ENCODE peak calls at places on chromosomes 6 and 20, in seven cellular contexts. One of them, this sample, is unnamed.

GRCh38 chr6:122381494-122382083 is 17.9 kb upstream of the HSF2 start:
- DNase-seq in activated T-cell treated with anti-CD3 and anti-CD28 coated beads, Interleukin-2, amount 50 U/mL, for 72 hours: peak
- DNase-seq in Daoy: peak
- DNase-seq in transverse colon: peak
- DNase-seq in stimulated activated CD8-positive, alpha-beta memory T cell treated with anti-CD3 and anti-CD28 coated beads, Interleukin-15, amount 100 ng/mL, for 24 hours: peak
- DNase-seq in SK-N-DZ: peak
- DNase-seq in AG08395: peak
- DNase-seq in this sample: peak

GRCh38 chr20:35618372-35619131 is 2.9 kb downstream of the SPAG4 start:
- DNase-seq in activated T-cell treated with anti-CD3 and anti-CD28 coated beads, Interleukin-2, amount 50 U/mL, for 72 hours: peak
- DNase-seq in Daoy: peak
- DNase-seq in transverse colon: no peak
- DNase-seq in stimulated activated CD8-positive, alpha-beta memory T cell treated with anti-CD3 and anti-CD28 coated beads, Interleukin-15, amount 100 ng/mL, for 24 hours: no peak
- DNase-seq in SK-N-DZ: peak
- DNase-seq in AG08395: peak
- DNase-seq in this sample: no peak

GRCh38 chr6:3869284-3869631 is 20.1 kb downstream of the FAM50B start:
- DNase-seq in activated T-cell treated with anti-CD3 and anti-CD28 coated beads, Interleukin-2, amount 50 U/mL, for 72 hours: no peak
- DNase-seq in Daoy: no peak
- DNase-seq in transverse colon: no peak
- DNase-seq in stimulated activated CD8-positive, alpha-beta memory T cell treated with anti-CD3 and anti-CD28 coated beads, Interleukin-15, amount 100 ng/mL, for 24 hours: no peak
- DNase-seq in SK-N-DZ: no peak
- DNase-seq in AG08395: no peak
- DNase-seq in this sample: no peak

GRCh38 chr20:20765696-20766095 is 53.3 kb upstream of the RALGAPA2 start:
- DNase-seq in activated T-cell treated with anti-CD3 and anti-CD28 coated beads, Interleukin-2, amount 50 U/mL, for 72 hours: no peak
- DNase-seq in Daoy: no peak
- DNase-seq in transverse colon: no peak
- DNase-seq in stimulated activated CD8-positive, alpha-beta memory T cell treated with anti-CD3 and anti-CD28 coated beads, Interleukin-15, amount 100 ng/mL, for 24 hours: no peak
- DNase-seq in SK-N-DZ: no peak
- DNase-seq in AG08395: no peak
- DNase-seq in this sample: no peak

GRCh38 chr6:147347882-147348214 is 143.6 kb downstream of the STXBP5 start:
- DNase-seq in activated T-cell treated with anti-CD3 and anti-CD28 coated beads, Interleukin-2, amount 50 U/mL, for 72 hours: no peak
- DNase-seq in Daoy: no peak
- DNase-seq in transverse colon: no peak
- DNase-seq in stimulated activated CD8-positive, alpha-beta memory T cell treated with anti-CD3 and anti-CD28 coated beads, Interleukin-15, amount 100 ng/mL, for 24 hours: no peak
- DNase-seq in SK-N-DZ: no peak
- DNase-seq in AG08395: no peak
- DNase-seq in this sample: no peak

GRCh38 chr6:122872311-122872710 is 83.3 kb downstream of the SMPDL3A start:
- DNase-seq in activated T-cell treated with anti-CD3 and anti-CD28 coated beads, Interleukin-2, amount 50 U/mL, for 72 hours: no peak
- DNase-seq in Daoy: no peak
- DNase-seq in transverse colon: no peak
- DNase-seq in stimulated activated CD8-positive, alpha-beta memory T cell treated with anti-CD3 and anti-CD28 coated beads, Interleukin-15, amount 100 ng/mL, for 24 hours: no peak
- DNase-seq in SK-N-DZ: no peak
- DNase-seq in AG08395: no peak
- DNase-seq in this sample: no peak

GRCh38 chr20:20292472-20292871 is 75.4 kb upstream of the INSM1 start:
- DNase-seq in activated T-cell treated with anti-CD3 and anti-CD28 coated beads, Interleukin-2, amount 50 U/mL, for 72 hours: no peak
- DNase-seq in Daoy: peak
- DNase-seq in transverse colon: no peak
- DNase-seq in stimulated activated CD8-positive, alpha-beta memory T cell treated with anti-CD3 and anti-CD28 coated beads, Interleukin-15, amount 100 ng/mL, for 24 hours: no peak
- DNase-seq in SK-N-DZ: no peak
- DNase-seq in AG08395: no peak
- DNase-seq in this sample: no peak

GRCh38 chr6:88380083-88380482 is 213.9 kb upstream of the CNR1 start:
- DNase-seq in activated T-cell treated with anti-CD3 and anti-CD28 coated beads, Interleukin-2, amount 50 U/mL, for 72 hours: no peak
- DNase-seq in Daoy: peak
- DNase-seq in transverse colon: no peak
- DNase-seq in stimulated activated CD8-positive, alpha-beta memory T cell treated with anti-CD3 and anti-CD28 coated beads, Interleukin-15, amount 100 ng/mL, for 24 hours: no peak
- DNase-seq in SK-N-DZ: no peak
- DNase-seq in AG08395: peak
- DNase-seq in this sample: peak

GRCh38 chr20:58661298-58662141 is 10.4 kb downstream of the STX16 start:
- DNase-seq in activated T-cell treated with anti-CD3 and anti-CD28 coated beads, Interleukin-2, amount 50 U/mL, for 72 hours: peak
- DNase-seq in Daoy: no peak
- DNase-seq in transverse colon: no peak
- DNase-seq in stimulated activated CD8-positive, alpha-beta memory T cell treated with anti-CD3 and anti-CD28 coated beads, Interleukin-15, amount 100 ng/mL, for 24 hours: no peak
- DNase-seq in SK-N-DZ: no peak
- DNase-seq in AG08395: no peak
- DNase-seq in this sample: no peak

GRCh38 chr6:12160350-12160749 is 129.8 kb upstream of the EDN1 start:
- DNase-seq in activated T-cell treated with anti-CD3 and anti-CD28 coated beads, Interleukin-2, amount 50 U/mL, for 72 hours: no peak
- DNase-seq in Daoy: no peak
- DNase-seq in transverse colon: no peak
- DNase-seq in stimulated activated CD8-positive, alpha-beta memory T cell treated with anti-CD3 and anti-CD28 coated beads, Interleukin-15, amount 100 ng/mL, for 24 hours: no peak
- DNase-seq in SK-N-DZ: no peak
- DNase-seq in AG08395: peak
- DNase-seq in this sample: peak

GRCh38 chr20:8344106-8344505 is 212.0 kb downstream of the PLCB1 start:
- DNase-seq in activated T-cell treated with anti-CD3 and anti-CD28 coated beads, Interleukin-2, amount 50 U/mL, for 72 hours: no peak
- DNase-seq in Daoy: no peak
- DNase-seq in transverse colon: no peak
- DNase-seq in stimulated activated CD8-positive, alpha-beta memory T cell treated with anti-CD3 and anti-CD28 coated beads, Interleukin-15, amount 100 ng/mL, for 24 hours: no peak
- DNase-seq in SK-N-DZ: no peak
- DNase-seq in AG08395: no peak
- DNase-seq in this sample: no peak

GRCh38 chr6:31214516-31214915 is 44.0 kb upstream of the POU5F1 start:
- DNase-seq in activated T-cell treated with anti-CD3 and anti-CD28 coated beads, Interleukin-2, amount 50 U/mL, for 72 hours: no peak
- DNase-seq in Daoy: no peak
- DNase-seq in transverse colon: no peak
- DNase-seq in stimulated activated CD8-positive, alpha-beta memory T cell treated with anti-CD3 and anti-CD28 coated beads, Interleukin-15, amount 100 ng/mL, for 24 hours: no peak
- DNase-seq in SK-N-DZ: no peak
- DNase-seq in AG08395: no peak
- DNase-seq in this sample: peak

GRCh38 chr6:150490586-150490985 is 109.1 kb upstream of the PLEKHG1 start:
- DNase-seq in activated T-cell treated with anti-CD3 and anti-CD28 coated beads, Interleukin-2, amount 50 U/mL, for 72 hours: no peak
- DNase-seq in Daoy: peak
- DNase-seq in transverse colon: no peak
- DNase-seq in stimulated activated CD8-positive, alpha-beta memory T cell treated with anti-CD3 and anti-CD28 coated beads, Interleukin-15, amount 100 ng/mL, for 24 hours: no peak
- DNase-seq in SK-N-DZ: no peak
- DNase-seq in AG08395: no peak
- DNase-seq in this sample: no peak

GRCh38 chr6:26215200-26216014 is 128.2 kb downstream of the HFE start:
- DNase-seq in activated T-cell treated with anti-CD3 and anti-CD28 coated beads, Interleukin-2, amount 50 U/mL, for 72 hours: peak
- DNase-seq in Daoy: no peak
- DNase-seq in transverse colon: no peak
- DNase-seq in stimulated activated CD8-positive, alpha-beta memory T cell treated with anti-CD3 and anti-CD28 coated beads, Interleukin-15, amount 100 ng/mL, for 24 hours: no peak
- DNase-seq in SK-N-DZ: peak
- DNase-seq in AG08395: no peak
- DNase-seq in this sample: no peak

GRCh38 chr20:8228315-8228714 is 96.2 kb downstream of the PLCB1 start:
- DNase-seq in activated T-cell treated with anti-CD3 and anti-CD28 coated beads, Interleukin-2, amount 50 U/mL, for 72 hours: no peak
- DNase-seq in Daoy: no peak
- DNase-seq in transverse colon: no peak
- DNase-seq in stimulated activated CD8-positive, alpha-beta memory T cell treated with anti-CD3 and anti-CD28 coated beads, Interleukin-15, amount 100 ng/mL, for 24 hours: no peak
- DNase-seq in SK-N-DZ: no peak
- DNase-seq in AG08395: no peak
- DNase-seq in this sample: no peak

GRCh38 chr20:24657211-24657610 is 187.8 kb downstream of the SYNDIG1 start:
- DNase-seq in activated T-cell treated with anti-CD3 and anti-CD28 coated beads, Interleukin-2, amount 50 U/mL, for 72 hours: no peak
- DNase-seq in Daoy: peak
- DNase-seq in transverse colon: no peak
- DNase-seq in stimulated activated CD8-positive, alpha-beta memory T cell treated with anti-CD3 and anti-CD28 coated beads, Interleukin-15, amount 100 ng/mL, for 24 hours: no peak
- DNase-seq in SK-N-DZ: no peak
- DNase-seq in AG08395: no peak
- DNase-seq in this sample: peak

GRCh38 chr6:38179300-38179699 is 359.8 kb downstream of the ZFAND3 start:
- DNase-seq in activated T-cell treated with anti-CD3 and anti-CD28 coated beads, Interleukin-2, amount 50 U/mL, for 72 hours: no peak
- DNase-seq in Daoy: no peak
- DNase-seq in transverse colon: no peak
- DNase-seq in stimulated activated CD8-positive, alpha-beta memory T cell treated with anti-CD3 and anti-CD28 coated beads, Interleukin-15, amount 100 ng/mL, for 24 hours: no peak
- DNase-seq in SK-N-DZ: no peak
- DNase-seq in AG08395: no peak
- DNase-seq in this sample: no peak

GRCh38 chr20:54084727-54085368 is 14.5 kb upstream of the BCAS1 start:
- DNase-seq in activated T-cell treated with anti-CD3 and anti-CD28 coated beads, Interleukin-2, amount 50 U/mL, for 72 hours: no peak
- DNase-seq in Daoy: no peak
- DNase-seq in transverse colon: no peak
- DNase-seq in stimulated activated CD8-positive, alpha-beta memory T cell treated with anti-CD3 and anti-CD28 coated beads, Interleukin-15, amount 100 ng/mL, for 24 hours: no peak
- DNase-seq in SK-N-DZ: no peak
- DNase-seq in AG08395: peak
- DNase-seq in this sample: peak

GRCh38 chr6:36252005-36252404 is 17.9 kb upstream of the PNPLA1 start:
- DNase-seq in activated T-cell treated with anti-CD3 and anti-CD28 coated beads, Interleukin-2, amount 50 U/mL, for 72 hours: no peak
- DNase-seq in Daoy: no peak
- DNase-seq in transverse colon: no peak
- DNase-seq in stimulated activated CD8-positive, alpha-beta memory T cell treated with anti-CD3 and anti-CD28 coated beads, Interleukin-15, amount 100 ng/mL, for 24 hours: no peak
- DNase-seq in SK-N-DZ: no peak
- DNase-seq in AG08395: no peak
- DNase-seq in this sample: no peak

GRCh38 chr20:36542019-36542488 is 735 bp downstream of the MYL9 start:
- DNase-seq in activated T-cell treated with anti-CD3 and anti-CD28 coated beads, Interleukin-2, amount 50 U/mL, for 72 hours: no peak
- DNase-seq in Daoy: peak
- DNase-seq in transverse colon: peak
- DNase-seq in stimulated activated CD8-positive, alpha-beta memory T cell treated with anti-CD3 and anti-CD28 coated beads, Interleukin-15, amount 100 ng/mL, for 24 hours: no peak
- DNase-seq in SK-N-DZ: peak
- DNase-seq in AG08395: peak
- DNase-seq in this sample: peak

GRCh38 chr6:167152858-167153257 is 4.9 kb downstream of the GPR31 start:
- DNase-seq in activated T-cell treated with anti-CD3 and anti-CD28 coated beads, Interleukin-2, amount 50 U/mL, for 72 hours: peak
- DNase-seq in Daoy: no peak
- DNase-seq in transverse colon: no peak
- DNase-seq in stimulated activated CD8-positive, alpha-beta memory T cell treated with anti-CD3 and anti-CD28 coated beads, Interleukin-15, amount 100 ng/mL, for 24 hours: no peak
- DNase-seq in SK-N-DZ: no peak
- DNase-seq in AG08395: no peak
- DNase-seq in this sample: no peak

GRCh38 chr20:3781153-3781910 is at the start of gene SPEF1:
- DNase-seq in activated T-cell treated with anti-CD3 and anti-CD28 coated beads, Interleukin-2, amount 50 U/mL, for 72 hours: peak
- DNase-seq in Daoy: peak
- DNase-seq in transverse colon: peak
- DNase-seq in stimulated activated CD8-positive, alpha-beta memory T cell treated with anti-CD3 and anti-CD28 coated beads, Interleukin-15, amount 100 ng/mL, for 24 hours: no peak
- DNase-seq in SK-N-DZ: peak
- DNase-seq in AG08395: peak
- DNase-seq in this sample: peak

GRCh38 chr20:32052090-32052791 is at the start of gene HCK:
- DNase-seq in activated T-cell treated with anti-CD3 and anti-CD28 coated beads, Interleukin-2, amount 50 U/mL, for 72 hours: peak
- DNase-seq in Daoy: no peak
- DNase-seq in transverse colon: peak
- DNase-seq in stimulated activated CD8-positive, alpha-beta memory T cell treated with anti-CD3 and anti-CD28 coated beads, Interleukin-15, amount 100 ng/mL, for 24 hours: no peak
- DNase-seq in SK-N-DZ: no peak
- DNase-seq in AG08395: peak
- DNase-seq in this sample: no peak

GRCh38 chr6:160391419-160392116 is 43.4 kb downstream of the SLC22A3 start:
- DNase-seq in activated T-cell treated with anti-CD3 and anti-CD28 coated beads, Interleukin-2, amount 50 U/mL, for 72 hours: no peak
- DNase-seq in Daoy: peak
- DNase-seq in transverse colon: peak
- DNase-seq in stimulated activated CD8-positive, alpha-beta memory T cell treated with anti-CD3 and anti-CD28 coated beads, Interleukin-15, amount 100 ng/mL, for 24 hours: no peak
- DNase-seq in SK-N-DZ: no peak
- DNase-seq in AG08395: no peak
- DNase-seq in this sample: peak

GRCh38 chr6:10412165-10412947 is 2.5 kb downstream of the TFAP2A start:
- DNase-seq in activated T-cell treated with anti-CD3 and anti-CD28 coated beads, Interleukin-2, amount 50 U/mL, for 72 hours: peak
- DNase-seq in Daoy: peak
- DNase-seq in transverse colon: no peak
- DNase-seq in stimulated activated CD8-positive, alpha-beta memory T cell treated with anti-CD3 and anti-CD28 coated beads, Interleukin-15, amount 100 ng/mL, for 24 hours: no peak
- DNase-seq in SK-N-DZ: no peak
- DNase-seq in AG08395: peak
- DNase-seq in this sample: peak